ENCODE peak calls at places on chromosomes 5 and 9, in four cellular contexts. One of them, this sample, is unnamed.

GRCh38 chr5:34538026-34538672 is 118.0 kb upstream of the RAI14 start:
- DNase-seq in GM12878: no peak
- DNase-seq in HepG2: no peak
- DNase-seq in K562: peak; percentile 62
- DNase-seq in this sample: no peak

GRCh38 chr9:110797611-110798010 is 129.0 kb downstream of the MUSK start:
- DNase-seq in K562: no peak
- DNase-seq in HepG2: no peak
- DNase-seq in GM12878: no peak
- DNase-seq in this sample: peak; percentile 50

GRCh38 chr9:113756476-113757198 is 119.5 kb upstream of the ZNF618 start:
- DNase-seq in HepG2: no peak
- DNase-seq in GM12878: no peak
- DNase-seq in K562: no peak
- DNase-seq in this sample: no peak

GRCh38 chr5:108061941-108062340 is 320.0 kb downstream of the FBXL17 start:
- DNase-seq in K562: no peak
- DNase-seq in GM12878: no peak
- DNase-seq in HepG2: no peak
- DNase-seq in this sample: no peak

GRCh38 chr9:4077499-4078102 is 222.3 kb downstream of the GLIS3 start:
- DNase-seq in GM12878: no peak
- DNase-seq in K562: peak; percentile 21
- DNase-seq in HepG2: peak; percentile 10
- DNase-seq in this sample: peak; percentile 76

GRCh38 chr5:139138790-139139189 is 59.4 kb downstream of the SIL1 start:
- DNase-seq in HepG2: peak; percentile 44
- DNase-seq in GM12878: no peak
- DNase-seq in K562: no peak
- DNase-seq in this sample: no peak

GRCh38 chr5:98042521-98042920 is 730.9 kb upstream of the RGMB start:
- DNase-seq in K562: no peak
- DNase-seq in GM12878: no peak
- DNase-seq in HepG2: no peak
- DNase-seq in this sample: no peak

GRCh38 chr5:54091416-54092130 is 218.8 kb downstream of the ARL15 start:
- DNase-seq in K562: no peak
- DNase-seq in GM12878: no peak
- DNase-seq in HepG2: no peak
- DNase-seq in this sample: no peak

GRCh38 chr9:130912932-130913598 is 16.5 kb upstream of the QRFP start:
- DNase-seq in GM12878: no peak
- DNase-seq in HepG2: no peak
- DNase-seq in K562: peak; percentile 67
- DNase-seq in this sample: no peak

GRCh38 chr9:22030101-22030598 is 21.0 kb upstream of the CDKN2B start:
- DNase-seq in K562: no peak
- DNase-seq in GM12878: no peak
- DNase-seq in HepG2: peak; percentile 54
- DNase-seq in this sample: no peak

GRCh38 chr5:870973-871372 is 20.2 kb upstream of the ZDHHC11 start:
- DNase-seq in GM12878: no peak
- DNase-seq in K562: no peak
- DNase-seq in HepG2: no peak
- DNase-seq in this sample: no peak

GRCh38 chr9:97787551-97787950 is 65.5 kb upstream of the FOXE1 start:
- DNase-seq in HepG2: no peak
- DNase-seq in GM12878: no peak
- DNase-seq in K562: no peak
- DNase-seq in this sample: no peak

GRCh38 chr5:11234501-11234911 is 473.5 kb upstream of the DAP start:
- DNase-seq in HepG2: no peak
- DNase-seq in K562: no peak
- DNase-seq in GM12878: no peak
- DNase-seq in this sample: no peak

GRCh38 chr5:113295111-113295539 is 139.7 kb downstream of the TSSK1B start:
- DNase-seq in K562: no peak
- DNase-seq in GM12878: no peak
- DNase-seq in HepG2: no peak
- DNase-seq in this sample: no peak

GRCh38 chr5:54894957-54895815 is 90.2 kb downstream of the ESM1 start:
- DNase-seq in K562: no peak
- DNase-seq in HepG2: no peak
- DNase-seq in GM12878: no peak
- DNase-seq in this sample: no peak

GRCh38 chr5:163135849-163136248 is 301.5 kb upstream of the CCNG1 start:
- DNase-seq in K562: no peak
- DNase-seq in GM12878: no peak
- DNase-seq in HepG2: no peak
- DNase-seq in this sample: no peak

GRCh38 chr5:4551034-4551433 is 589.1 kb upstream of the ADAMTS16 start:
- DNase-seq in GM12878: no peak
- DNase-seq in K562: no peak
- DNase-seq in HepG2: no peak
- DNase-seq in this sample: no peak

GRCh38 chr9:107118873-107119272 is 164.2 kb upstream of the RAD23B start:
- DNase-seq in K562: no peak
- DNase-seq in GM12878: no peak
- DNase-seq in HepG2: no peak
- DNase-seq in this sample: no peak

GRCh38 chr5:82164957-82165698 is 113.0 kb downstream of the RPS23 start:
- DNase-seq in GM12878: no peak
- DNase-seq in HepG2: no peak
- DNase-seq in K562: no peak
- DNase-seq in this sample: peak; percentile 86

GRCh38 chr9:110936719-110937452 is 101.4 kb downstream of the LPAR1 start:
- DNase-seq in GM12878: no peak
- DNase-seq in HepG2: no peak
- DNase-seq in K562: no peak
- DNase-seq in this sample: no peak

GRCh38 chr5:142810891-142811290 is 40.7 kb downstream of the ARHGAP26 start:
- DNase-seq in HepG2: no peak
- DNase-seq in GM12878: no peak
- DNase-seq in K562: no peak
- DNase-seq in this sample: no peak

GRCh38 chr5:32572778-32573480 is 12.4 kb upstream of the SUB1 start:
- DNase-seq in HepG2: no peak
- DNase-seq in GM12878: peak; percentile 91
- DNase-seq in K562: no peak
- DNase-seq in this sample: no peak

GRCh38 chr9:69476797-69477196 is 151.8 kb downstream of the ENTREP1 start:
- DNase-seq in HepG2: no peak
- DNase-seq in GM12878: no peak
- DNase-seq in K562: no peak
- DNase-seq in this sample: no peak

GRCh38 chr5:142613231-142613630 is 72.7 kb downstream of the FGF1 start:
- DNase-seq in K562: no peak
- DNase-seq in GM12878: no peak
- DNase-seq in HepG2: no peak
- DNase-seq in this sample: no peak

GRCh38 chr9:6968271-6968670 is 210.5 kb downstream of the KDM4C start:
- DNase-seq in GM12878: no peak
- DNase-seq in K562: no peak
- DNase-seq in HepG2: no peak
- DNase-seq in this sample: no peak

GRCh38 chr5:131396015-131396414 is 132.2 kb downstream of the CDC42SE2 start:
- DNase-seq in HepG2: no peak
- DNase-seq in GM12878: no peak
- DNase-seq in K562: no peak
- DNase-seq in this sample: no peak

GRCh38 chr9:114405294-114406034 is 17.7 kb upstream of the AKNA start:
- DNase-seq in K562: peak; percentile 75
- DNase-seq in GM12878: no peak
- DNase-seq in HepG2: peak; percentile 72
- DNase-seq in this sample: peak; percentile 78

GRCh38 chr9:104494808-104495207 is 9.3 kb upstream of the OR13F1 start:
- DNase-seq in K562: no peak
- DNase-seq in HepG2: no peak
- DNase-seq in GM12878: no peak
- DNase-seq in this sample: no peak

GRCh38 chr9:98117984-98118639 is 910 bp downstream of the TRIM14 start:
- DNase-seq in HepG2: peak; percentile 82
- DNase-seq in GM12878: no peak
- DNase-seq in K562: peak; percentile 51
- DNase-seq in this sample: peak; percentile 62

GRCh38 chr5:171158581-171158980 is 150.5 kb upstream of the TLX3 start:
- DNase-seq in GM12878: no peak
- DNase-seq in K562: no peak
- DNase-seq in HepG2: no peak
- DNase-seq in this sample: no peak

GRCh38 chr5:137234973-137235943 is 263.9 kb downstream of the SPOCK1 start:
- DNase-seq in GM12878: no peak
- DNase-seq in HepG2: no peak
- DNase-seq in K562: no peak
- DNase-seq in this sample: no peak

GRCh38 chr5:160385496-160385895 is 14.4 kb downstream of the FAM200C start:
- DNase-seq in HepG2: no peak
- DNase-seq in GM12878: no peak
- DNase-seq in K562: no peak
- DNase-seq in this sample: no peak
- TF ChIP-seq BHLHE40 in HepG2: no peak
- TF ChIP-seq BHLHE40 in GM12878: no peak
- TF ChIP-seq BHLHE40 in K562: no peak
- TF ChIP-seq BHLHE40 in this sample: no peak

GRCh38 chr9:79900754-79901153 is 329.0 kb downstream of the TLE4 start:
- DNase-seq in GM12878: no peak
- DNase-seq in K562: no peak
- DNase-seq in HepG2: no peak
- DNase-seq in this sample: no peak
- TF ChIP-seq JUNB in GM12878: no peak
- TF ChIP-seq JUNB in K562: no peak
- TF ChIP-seq JUNB in HepG2: no peak
- TF ChIP-seq JUNB in this sample: no peak

GRCh38 chr9:102054811-102055210 is 316.4 kb upstream of the GRIN3A start:
- DNase-seq in K562: no peak
- DNase-seq in GM12878: no peak
- DNase-seq in HepG2: no peak
- DNase-seq in this sample: peak; percentile 5
- TF ChIP-seq BHLHE40 in K562: no peak
- TF ChIP-seq BHLHE40 in GM12878: no peak
- TF ChIP-seq BHLHE40 in HepG2: no peak
- TF ChIP-seq BHLHE40 in this sample: no peak

GRCh38 chr5:126872558-126873349 is 95.8 kb downstream of the LMNB1 start:
- DNase-seq in HepG2: no peak
- DNase-seq in K562: no peak
- DNase-seq in GM12878: no peak
- DNase-seq in this sample: no peak
- TF ChIP-seq JUNB in HepG2: no peak
- TF ChIP-seq JUNB in K562: no peak
- TF ChIP-seq JUNB in GM12878: no peak
- TF ChIP-seq JUNB in this sample: no peak

DNA sequence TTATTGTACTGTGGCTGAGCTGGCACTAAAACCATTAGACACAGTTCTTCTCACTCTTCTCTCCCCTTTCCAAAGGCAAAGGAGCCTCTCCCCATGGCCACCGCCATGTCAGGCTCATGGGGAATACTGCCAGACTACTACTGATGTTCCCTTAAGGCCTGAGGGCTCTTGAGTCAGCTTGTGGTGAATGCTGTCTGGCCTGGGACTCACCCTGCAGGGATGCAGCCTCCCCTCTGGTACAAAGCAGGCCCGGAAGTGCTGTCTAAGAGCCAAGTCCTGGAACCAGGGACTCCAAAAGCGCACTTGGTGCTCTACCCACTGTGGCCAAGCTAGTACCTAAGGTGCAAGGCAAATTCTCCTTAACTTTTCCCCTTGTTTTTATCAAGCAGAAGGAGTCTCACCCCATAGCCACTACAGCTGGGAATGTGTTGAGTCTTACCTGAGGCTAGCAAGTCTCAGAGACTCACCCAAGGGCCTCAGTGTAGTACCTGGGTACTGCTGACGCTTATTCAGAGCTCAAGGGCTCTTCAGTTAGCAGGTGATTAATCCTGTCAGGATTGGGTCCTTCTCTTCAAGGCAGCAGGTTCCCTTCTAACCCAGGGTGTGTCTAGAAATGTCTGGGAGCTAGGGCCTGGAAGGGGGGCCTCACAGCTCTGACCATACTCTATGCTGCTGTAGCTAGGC is 33.2 kb upstream of the C5orf46 start:
- DNase-seq in HepG2: no peak
- DNase-seq in GM12878: no peak
- DNase-seq in K562: no peak
- DNase-seq in this sample: no peak
- TF ChIP-seq BHLHE40 in HepG2: no peak
- TF ChIP-seq BHLHE40 in GM12878: no peak
- TF ChIP-seq BHLHE40 in K562: no peak
- TF ChIP-seq BHLHE40 in this sample: no peak

GRCh38 chr9:136431782-136432350 is 7.8 kb downstream of the INPP5E start:
- DNase-seq in GM12878: no peak
- DNase-seq in K562: no peak
- DNase-seq in HepG2: no peak
- DNase-seq in this sample: no peak

GRCh38 chr9:136429075-136429628 is 10.5 kb downstream of the INPP5E start:
- DNase-seq in HepG2: no peak
- DNase-seq in K562: no peak
- DNase-seq in GM12878: no peak
- DNase-seq in this sample: no peak

GRCh38 chr9:136430591-136431234 is 8.9 kb downstream of the INPP5E start:
- DNase-seq in GM12878: no peak
- DNase-seq in HepG2: no peak
- DNase-seq in K562: no peak
- DNase-seq in this sample: peak; percentile 29

GRCh38 chr9:136432591-136432990 is 7.1 kb downstream of the INPP5E start:
- DNase-seq in K562: no peak
- DNase-seq in GM12878: no peak
- DNase-seq in HepG2: no peak
- DNase-seq in this sample: no peak

GRCh38 chr9:136429683-136430590 is 9.7 kb downstream of the INPP5E start:
- DNase-seq in K562: no peak
- DNase-seq in HepG2: no peak
- DNase-seq in GM12878: no peak
- DNase-seq in this sample: peak; percentile 32
- TF ChIP-seq JUNB in K562: no peak
- TF ChIP-seq JUNB in HepG2: no peak
- TF ChIP-seq JUNB in GM12878: no peak
- TF ChIP-seq JUNB in this sample: no peak

This sample was measured in A549.